ENCODE peak calls at places on chromosomes 3 and 15, in four cellular contexts. One of them, this sample, is unnamed.

GRCh38 chr15:43370310-43370974 is 401 bp downstream of the ZSCAN29 start:
- DNase-seq in HCT116: no peak
- DNase-seq in breast epithelium: no peak
- DNase-seq in AG09309: no peak
- DNase-seq in this sample: peak; percentile 72

GRCh38 chr3:14110699-14111098 is 14.0 kb downstream of the CHCHD4 start:
- DNase-seq in AG09309: no peak
- DNase-seq in HCT116: no peak
- DNase-seq in breast epithelium: no peak
- DNase-seq in this sample: no peak

GRCh38 chr3:44576661-44577060 is 8.1 kb upstream of the ZNF660 start:
- DNase-seq in AG09309: no peak
- DNase-seq in HCT116: no peak
- DNase-seq in breast epithelium: no peak
- DNase-seq in this sample: no peak

GRCh38 chr3:98536456-98537017 is 4.8 kb downstream of the GPR15 start:
- DNase-seq in breast epithelium: no peak
- DNase-seq in AG09309: no peak
- DNase-seq in HCT116: no peak
- DNase-seq in this sample: no peak

GRCh38 chr3:156533205-156533604 is 21.7 kb downstream of the SSR3 start:
- DNase-seq in HCT116: no peak
- DNase-seq in AG09309: no peak
- DNase-seq in breast epithelium: no peak
- DNase-seq in this sample: no peak

GRCh38 chr15:41490355-41490754 is 3.3 kb upstream of the ITPKA start:
- DNase-seq in breast epithelium: no peak
- DNase-seq in AG09309: peak; percentile 90
- DNase-seq in HCT116: peak; percentile 89
- DNase-seq in this sample: no peak

GRCh38 chr3:45741742-45742141 is 52.5 kb downstream of the SACM1L start:
- DNase-seq in HCT116: no peak
- DNase-seq in AG09309: no peak
- DNase-seq in breast epithelium: no peak
- DNase-seq in this sample: no peak

GRCh38 chr15:59137566-59137965 is 32.6 kb downstream of the CCNB2 start:
- DNase-seq in HCT116: no peak
- DNase-seq in breast epithelium: no peak
- DNase-seq in AG09309: no peak
- DNase-seq in this sample: no peak

GRCh38 chr3:172808969-172809546 is 58.5 kb downstream of the ECT2 start:
- DNase-seq in AG09309: peak; percentile 7
- DNase-seq in HCT116: peak; percentile 21
- DNase-seq in breast epithelium: no peak
- DNase-seq in this sample: no peak

GRCh38 chr3:114646521-114646920 is 352.7 kb downstream of the TIGIT start:
- DNase-seq in HCT116: no peak
- DNase-seq in AG09309: no peak
- DNase-seq in breast epithelium: no peak
- DNase-seq in this sample: no peak
- TF ChIP-seq CTCF in HCT116: no peak
- TF ChIP-seq CTCF in AG09309: no peak
- TF ChIP-seq CTCF in breast epithelium: no peak
- TF ChIP-seq CTCF in this sample: no peak

GRCh38 chr15:80674245-80674614 is 20.9 kb upstream of the ABHD17C start:
- DNase-seq in breast epithelium: no peak
- DNase-seq in HCT116: no peak
- DNase-seq in AG09309: no peak
- DNase-seq in this sample: no peak

GRCh38 chr15:80669599-80670273 is 25.4 kb upstream of the ABHD17C start:
- DNase-seq in HCT116: no peak
- DNase-seq in AG09309: no peak
- DNase-seq in breast epithelium: no peak
- DNase-seq in this sample: no peak

GRCh38 chr15:80677041-80677440 is 18.1 kb upstream of the ABHD17C start:
- DNase-seq in HCT116: no peak
- DNase-seq in breast epithelium: no peak
- DNase-seq in AG09309: no peak
- DNase-seq in this sample: no peak

GRCh38 chr15:80668546-80669236 is 26.4 kb upstream of the ABHD17C start:
- DNase-seq in HCT116: no peak
- DNase-seq in AG09309: no peak
- DNase-seq in breast epithelium: no peak
- DNase-seq in this sample: no peak

DNA sequence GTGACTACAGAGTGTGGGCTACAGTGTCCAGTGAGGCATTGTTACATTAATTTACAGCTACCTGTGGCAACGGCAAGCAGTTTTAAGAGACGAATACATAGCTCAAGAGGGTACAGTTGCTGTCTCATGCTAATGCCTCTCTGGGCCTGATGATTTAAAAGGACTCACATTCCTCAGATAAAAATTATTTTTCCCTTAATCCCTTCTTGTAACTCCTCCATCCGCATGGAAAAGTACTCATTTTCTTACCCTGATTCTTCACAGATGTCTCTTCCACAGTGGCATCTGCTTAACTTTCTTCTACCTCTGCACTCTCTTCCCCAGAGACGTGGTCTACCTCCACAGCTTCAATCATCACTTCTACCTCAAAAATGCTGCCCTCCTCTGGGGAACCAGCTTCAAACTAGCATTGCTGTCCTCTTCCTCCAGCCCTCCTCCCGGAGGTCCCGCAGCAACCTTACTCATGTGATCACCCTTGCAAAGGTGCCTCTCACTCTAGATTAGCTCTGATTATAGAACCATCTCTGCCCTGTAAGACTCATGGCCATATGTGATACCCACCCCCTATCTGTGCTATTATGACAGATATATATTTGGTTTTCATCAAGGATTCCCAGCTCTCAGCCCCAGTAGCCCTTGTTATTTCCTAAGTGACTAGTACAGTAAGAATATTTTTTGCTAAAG is 21.4 kb upstream of the ABHD17C start:
- DNase-seq in breast epithelium: no peak
- DNase-seq in HCT116: no peak
- DNase-seq in AG09309: no peak
- DNase-seq in this sample: no peak
- TF ChIP-seq CTCF in breast epithelium: no peak
- TF ChIP-seq CTCF in HCT116: no peak
- TF ChIP-seq CTCF in AG09309: no peak
- TF ChIP-seq CTCF in this sample: no peak

GRCh38 chr15:70512772-70513362 is 250.5 kb downstream of the UACA start:
- DNase-seq in HCT116: peak; percentile 71
- DNase-seq in AG09309: no peak
- DNase-seq in breast epithelium: no peak
- DNase-seq in this sample: no peak
- TF ChIP-seq CTCF in HCT116: peak; percentile 96
- TF ChIP-seq CTCF in AG09309: peak; percentile 77
- TF ChIP-seq CTCF in breast epithelium: peak; percentile 21
- TF ChIP-seq CTCF in this sample: peak; percentile 71

GRCh38 chr15:39583586-39584265 is 2.8 kb downstream of the THBS1 start:
- DNase-seq in HCT116: no peak
- DNase-seq in breast epithelium: no peak
- DNase-seq in AG09309: peak; percentile 91
- DNase-seq in this sample: no peak
- TF ChIP-seq CTCF in HCT116: peak; percentile 47
- TF ChIP-seq CTCF in breast epithelium: no peak
- TF ChIP-seq CTCF in AG09309: peak; percentile 49
- TF ChIP-seq CTCF in this sample: peak; percentile 56

This sample was measured in type B pancreatic cell.